ENCODE peak calls at places on chromosomes 3 and 15, in four cellular contexts. R is breast epithelium, E is G401, J is SK-MEL-5. I is an unnamed sample.

GRCh38 chr15:48703544-48703943 is 58.0 kb upstream of the FBN1 start:
- DNase-seq in J (no peak), E (no peak), R (no peak), I (no peak)

GRCh38 chr3:13615019-13615528 is 66.1 kb downstream of the FBLN2 start:
- DNase-seq in E (no peak), J (no peak), R (no peak), I (no peak)

GRCh38 chr3:192816274-192816853 is 89.0 kb upstream of the FGF12 start:
- DNase-seq in R (no peak), E (peak), J (peak), I (no peak)

GRCh38 chr15:64447536-64448315 is 12.7 kb upstream of the ZNF609 start:
- DNase-seq in E (no peak), J (no peak), R (no peak), I (no peak)

GRCh38 chr3:66138336-66139234 is 82.2 kb upstream of the SLC25A26 start:
- DNase-seq in E (peak), J (peak), R (no peak), I (no peak)

GRCh38 chr3:136621628-136622027 is 130.6 kb downstream of the STAG1 start:
- DNase-seq in J (no peak), E (no peak), R (no peak), I (no peak)

GRCh38 chr15:70420421-70421196 is 322.9 kb upstream of the TLE3 start:
- DNase-seq in J (peak), R (no peak), E (no peak), I (no peak)

GRCh38 chr3:186938716-186939115 is 8.4 kb downstream of the ST6GAL1 start:
- DNase-seq in R (no peak), J (peak), E (no peak), I (no peak)

GRCh38 chr15:72339777-72340177 is 19.8 kb upstream of the CELF6 start:
- DNase-seq in E (no peak), J (peak), R (no peak), I (no peak)

GRCh38 chr15:41494190-41494921 is 682 bp downstream of the ITPKA start:
- DNase-seq in R (no peak), J (no peak), E (no peak), I (no peak)

GRCh38 chr15:90086868-90087268 is 15.4 kb downstream of the IDH2 start:
- DNase-seq in R (no peak), E (peak), J (peak), I (no peak)

GRCh38 chr3:53028641-53029040 is 17.2 kb downstream of the SFMBT1 start:
- DNase-seq in E (no peak), J (no peak), R (no peak), I (no peak)

GRCh38 chr15:40511472-40512133 is 40.8 kb downstream of the CHST14 start:
- DNase-seq in E (peak), J (no peak), R (peak), I (no peak)

GRCh38 chr15:89362203-89363101 is 27.8 kb upstream of the POLG start:
- DNase-seq in J (no peak), R (no peak), E (peak), I (peak)

GRCh38 chr3:169613053-169613803 is 50.3 kb downstream of the MECOM start:
- DNase-seq in E (no peak), J (no peak), R (no peak), I (no peak)

GRCh38 chr3:12345141-12345561 is 56.3 kb downstream of the PPARG start:
- DNase-seq in E (no peak), R (no peak), J (no peak), I (no peak)

GRCh38 chr3:87298111-87298718 is 21.8 kb upstream of the POU1F1 start:
- DNase-seq in R (no peak), E (peak), J (peak), I (no peak)

GRCh38 chr15:96585634-96586386 is 255.3 kb downstream of the NR2F2 start:
- DNase-seq in E (no peak), J (peak), R (no peak), I (no peak)

GRCh38 chr15:48856947-48857346 is 21.0 kb upstream of the EID1 start:
- DNase-seq in E (no peak), J (no peak), R (no peak), I (no peak)

GRCh38 chr3:73680696-73681095 is 56.0 kb upstream of the PDZRN3 start:
- DNase-seq in R (no peak), E (no peak), J (no peak), I (no peak)

GRCh38 chr3:196942915-196943277 is 568 bp upstream of the NCBP2 start:
- DNase-seq in J (peak), E (peak), R (no peak), I (peak)

GRCh38 chr3:177647876-177648275 is 450.6 kb upstream of the TBL1XR1 start:
- DNase-seq in J (no peak), E (peak), R (no peak), I (no peak)

GRCh38 chr3:134397755-134398154 is 23.5 kb upstream of the AMOTL2 start:
- DNase-seq in R (no peak), E (no peak), J (no peak), I (no peak)

GRCh38 chr15:84982301-84982920 is 755 bp downstream of the PDE8A start:
- DNase-seq in E (no peak), R (peak), J (peak), I (no peak)

GRCh38 chr3:148992635-148993230 is 1.4 kb downstream of the GYG1 start:
- DNase-seq in R (no peak), E (no peak), J (no peak), I (no peak)

GRCh38 chr3:125434582-125435011 is 59.5 kb upstream of the ZNF148 start:
- DNase-seq in E (no peak), R (no peak), J (no peak), I (no peak)

GRCh38 chr3:73681610-73682009 is 56.9 kb upstream of the PDZRN3 start:
- DNase-seq in R (no peak), J (no peak), E (no peak), I (no peak)

GRCh38 chr15:89104172-89104564 is 15.9 kb downstream of the ABHD2 start:
- DNase-seq in J (no peak), R (no peak), E (peak), I (no peak)

GRCh38 chr3:72338942-72339749 is 509.1 kb downstream of the SHQ1 start:
- DNase-seq in J (peak), E (peak), R (no peak), I (no peak)

GRCh38 chr3:114350271-114350670 is 56.4 kb downstream of the TIGIT start:
- DNase-seq in R (no peak), J (no peak), E (no peak), I (no peak)

I was measured in anterior cingulate cortex.